ENCODE peak calls at places on chromosomes 7 and 10, in ten cellular contexts. S is right lobe of liver, G is adrenal gland, H is prostate gland, E is HCT116, Y is sigmoid colon, T is H54, O is spleen, R is transverse colon, M is A549. K is an unnamed sample.

GRCh38 chr7:122886357-122887081 is at the start of gene CADPS2:
- DNase-seq in E (peak), Y (peak), R (peak), M (peak), T (peak), S (peak), G (peak), O (peak), H (peak), K (peak)

GRCh38 chr10:12351447-12351846 is 2.1 kb downstream of the CAMK1D start:
- DNase-seq in H (no peak), S (peak), T (no peak), E (no peak), O (peak), G (no peak), M (no peak), Y (peak), R (peak), K (no peak)

GRCh38 chr7:113715981-113716870 is 202.6 kb downstream of the PPP1R3A start:
- DNase-seq in T (no peak), M (no peak), E (no peak), R (no peak), Y (no peak), G (no peak), H (no peak), O (no peak), S (no peak), K (no peak)

GRCh38 chr7:80499350-80499955 is 12.4 kb downstream of the GNAT3 start:
- DNase-seq in R (no peak), Y (peak), T (no peak), O (no peak), G (peak), H (no peak), E (peak), M (peak), S (peak), K (peak)

GRCh38 chr7:150335101-150335773 is 6.2 kb downstream of the RARRES2 start:
- DNase-seq in E (no peak), S (no peak), M (no peak), Y (no peak), T (no peak), H (no peak), R (no peak), G (no peak), O (no peak), K (no peak)

GRCh38 chr10:79390551-79391229 is 43.4 kb downstream of the PPIF start:
- DNase-seq in S (peak), M (no peak), O (peak), G (no peak), E (no peak), R (peak), H (no peak), Y (peak), T (no peak), K (peak)

GRCh38 chr7:18087687-18088078 is 60.0 kb upstream of the PRPS1L1 start:
- DNase-seq in G (no peak), Y (no peak), M (no peak), H (no peak), S (no peak), O (no peak), E (no peak), T (peak), R (no peak), K (no peak)

GRCh38 chr10:112461029-112461887 is 14.2 kb downstream of the VTI1A start:
- DNase-seq in S (no peak), H (no peak), M (peak), E (peak), T (no peak), R (no peak), O (no peak), Y (no peak), G (no peak), K (peak)

GRCh38 chr10:57898231-57898630 is 369.5 kb downstream of the IPMK start:
- DNase-seq in O (no peak), E (no peak), S (no peak), M (no peak), T (no peak), H (no peak), G (no peak), Y (no peak), R (peak), K (no peak)

GRCh38 chr7:148650232-148650858 is 48.4 kb upstream of the CUL1 start:
- DNase-seq in S (no peak), Y (no peak), R (no peak), H (no peak), M (no peak), O (no peak), T (peak), G (no peak), E (no peak), K (no peak)

GRCh38 chr10:27611861-27612450 is 107.9 kb downstream of the RAB18 start:
- DNase-seq in H (no peak), T (no peak), Y (no peak), S (no peak), O (no peak), G (no peak), M (no peak), E (no peak), R (no peak), K (no peak)

GRCh38 chr7:67371429-67372305 is 375.0 kb downstream of the TYW1 start:
- DNase-seq in S (peak), T (peak), G (peak), E (peak), H (peak), Y (peak), M (peak), R (peak), O (peak), K (peak)

GRCh38 chr10:43160067-43160918 is 22.0 kb downstream of the CSGALNACT2 start:
- DNase-seq in E (no peak), H (no peak), T (no peak), R (no peak), S (no peak), G (no peak), M (no peak), O (no peak), Y (no peak), K (no peak)

GRCh38 chr10:13213163-13213562 is 21.0 kb downstream of the UCMA start:
- DNase-seq in M (no peak), G (no peak), H (no peak), O (no peak), E (no peak), S (no peak), Y (no peak), T (no peak), R (no peak), K (no peak)

GRCh38 chr10:28928484-28928883 is 251.2 kb downstream of the BAMBI start:
- DNase-seq in T (no peak), M (peak), E (peak), H (no peak), G (no peak), O (no peak), S (no peak), Y (no peak), R (no peak), K (no peak)

GRCh38 chr7:157875230-157876179 is 538.7 kb downstream of the DNAJB6 start:
- DNase-seq in T (peak), O (peak), Y (no peak), M (peak), R (no peak), S (no peak), H (no peak), G (peak), E (peak), K (peak)

GRCh38 chr10:123556736-123557135 is 109.4 kb upstream of the GPR26 start:
- DNase-seq in M (no peak), E (no peak), G (no peak), R (no peak), T (no peak), S (no peak), O (no peak), Y (peak), H (no peak), K (no peak)

GRCh38 chr7:32179567-32179966 is 109.4 kb upstream of the PDE1C start:
- DNase-seq in T (no peak), H (no peak), S (no peak), M (no peak), O (no peak), G (no peak), Y (no peak), E (no peak), R (no peak), K (no peak)

GRCh38 chr7:64959072-64959747 is 31.6 kb downstream of the ZNF117 start:
- DNase-seq in G (no peak), O (no peak), M (no peak), H (no peak), S (no peak), Y (no peak), T (no peak), R (no peak), E (no peak), K (no peak)

GRCh38 chr7:106731637-106732036 is 70.7 kb upstream of the CCDC71L start:
- DNase-seq in T (no peak), E (no peak), S (no peak), R (no peak), G (no peak), Y (no peak), O (no peak), M (no peak), H (no peak), K (no peak)

GRCh38 chr10:124588736-124589451 is 127.3 kb downstream of the LHPP start:
- DNase-seq in R (peak), S (no peak), Y (no peak), G (peak), E (no peak), M (no peak), O (peak), T (peak), H (peak), K (peak)

GRCh38 chr10:44982496-44982895 is 3.9 kb upstream of the DEPP1 start:
- DNase-seq in G (no peak), Y (peak), R (no peak), E (no peak), M (no peak), T (no peak), H (no peak), O (peak), S (no peak), K (no peak)

DNA sequence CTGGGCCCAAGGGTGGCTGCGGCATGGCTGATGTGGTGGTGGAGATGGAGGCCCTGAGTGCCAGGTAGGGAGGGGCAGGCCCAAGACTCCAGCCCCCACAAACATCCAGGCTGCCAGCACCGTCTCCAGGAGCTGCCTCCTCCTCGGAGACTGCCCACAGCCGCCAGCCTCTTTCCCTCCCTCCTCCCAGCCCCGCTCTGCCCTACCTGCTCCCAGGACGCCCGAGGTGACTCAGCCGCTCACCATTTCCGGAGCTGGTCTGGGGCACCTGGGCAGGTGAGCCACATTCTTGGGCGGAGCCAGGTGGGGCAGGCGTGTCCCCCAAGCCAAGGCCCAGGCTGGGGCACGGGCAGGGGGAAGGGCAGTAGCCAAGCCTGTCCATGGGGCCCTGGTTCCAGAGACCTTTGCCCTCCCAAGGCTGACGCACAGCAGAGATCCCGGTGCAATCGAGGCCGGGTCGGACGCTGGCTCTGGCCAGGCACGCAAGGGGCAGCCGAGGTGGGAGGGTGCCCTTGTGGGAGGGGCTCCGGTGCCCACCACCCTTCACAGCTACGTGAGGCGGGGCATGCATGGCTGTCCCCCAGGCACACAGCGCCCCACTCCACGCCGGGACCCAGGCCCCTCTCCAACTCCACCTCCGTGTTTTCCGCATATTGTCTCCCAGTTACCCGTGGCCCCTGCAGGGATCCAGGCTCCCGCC is 8.8 kb downstream of the ADAP1 start:
- DNase-seq in R (peak), E (peak), S (peak), G (no peak), H (peak), M (no peak), Y (peak), T (no peak), O (peak), K (no peak)
- TF ChIP-seq POLR2A in R (peak), E (no peak), S (no peak), G (no peak), H (peak), M (no peak), Y (peak), T (no peak), O (no peak), K (no peak)

GRCh38 chr10:22335204-22335956 is 9.9 kb upstream of the SPAG6 start:
- DNase-seq in S (peak), T (no peak), R (peak), H (no peak), G (peak), Y (peak), O (peak), M (peak), E (no peak), K (peak)
- TF ChIP-seq POLR2A in S (no peak), T (no peak), R (no peak), H (no peak), G (no peak), Y (no peak), O (no peak), M (no peak), E (no peak), K (peak)

GRCh38 chr7:107961399-107961798 is 41.6 kb downstream of the LAMB1 start:
- DNase-seq in H (no peak), R (peak), S (peak), G (peak), O (no peak), T (no peak), M (no peak), Y (peak), E (no peak), K (no peak)
- TF ChIP-seq POLR2A in H (no peak), R (no peak), S (no peak), G (no peak), O (no peak), T (no peak), M (no peak), Y (no peak), E (no peak), K (no peak)

GRCh38 chr10:104259999-104260774 is 5.5 kb downstream of the GSTO1 start:
- DNase-seq in T (no peak), G (no peak), S (no peak), O (no peak), E (no peak), M (no peak), H (no peak), Y (no peak), R (no peak), K (no peak)

GRCh38 chr10:104260775-104261115 is 6.1 kb downstream of the GSTO1 start:
- DNase-seq in G (no peak), H (no peak), Y (no peak), O (no peak), E (no peak), T (no peak), R (no peak), S (no peak), M (no peak), K (peak)

GRCh38 chr10:104258209-104258608 is 3.5 kb downstream of the GSTO1 start:
- DNase-seq in H (no peak), O (no peak), T (no peak), E (no peak), M (no peak), S (no peak), G (no peak), R (no peak), Y (no peak), K (no peak)

GRCh38 chr10:104257235-104257634 is 2.5 kb downstream of the GSTO1 start:
- DNase-seq in G (no peak), T (no peak), H (no peak), M (no peak), Y (no peak), S (no peak), O (no peak), E (no peak), R (no peak), K (no peak)

GRCh38 chr10:104259456-104259855 is 4.8 kb downstream of the GSTO1 start:
- DNase-seq in Y (no peak), M (no peak), O (no peak), E (no peak), H (no peak), G (no peak), S (no peak), T (no peak), R (no peak), K (no peak)
- TF ChIP-seq POLR2A in Y (no peak), M (no peak), O (no peak), E (no peak), H (no peak), G (no peak), S (no peak), T (no peak), R (no peak), K (peak)

GRCh38 chr7:36130236-36130945 is 22.7 kb upstream of the EEPD1 start:
- DNase-seq in Y (no peak), T (no peak), S (no peak), O (no peak), E (no peak), M (no peak), G (no peak), R (no peak), H (no peak), K (no peak)

GRCh38 chr7:36131026-36131425 is 22.0 kb upstream of the EEPD1 start:
- DNase-seq in O (no peak), E (no peak), T (no peak), G (no peak), R (no peak), S (no peak), H (no peak), Y (no peak), M (no peak), K (no peak)

GRCh38 chr7:36128448-36129047 is 24.5 kb upstream of the EEPD1 start:
- DNase-seq in M (peak), R (peak), E (peak), H (peak), Y (peak), G (peak), O (no peak), S (peak), T (peak), K (peak)

GRCh38 chr7:36129048-36129534 is 24.0 kb upstream of the EEPD1 start:
- DNase-seq in R (peak), G (peak), S (peak), T (peak), H (peak), E (no peak), M (peak), Y (no peak), O (no peak), K (no peak)

GRCh38 chr7:36127075-36127740 is 25.8 kb upstream of the EEPD1 start:
- DNase-seq in G (no peak), Y (no peak), R (no peak), E (no peak), H (no peak), O (no peak), S (no peak), T (no peak), M (no peak), K (no peak)
- TF ChIP-seq POLR2A in G (no peak), Y (no peak), R (no peak), E (no peak), H (no peak), O (no peak), S (no peak), T (no peak), M (no peak), K (no peak)

K was measured in erythroblast.